ENCODE peak calls at places on chromosomes 13 and 19, in eight cellular contexts. N is MG63, U is NCI-H1092, C is right atrium auricular region, O is bronchial epithelial cell, Q is neural crest cell, K is T-helper 1 cell, R is posterior cingulate gyrus. T is an unnamed sample.

GRCh38 chr13:20812890-20813289 is 39.1 kb upstream of the EEF1AKMT1 start:
- DNase-seq in N (no peak), U (no peak), C (no peak), O (no peak), Q (no peak), K (no peak), R (no peak), T (no peak)

GRCh38 chr13:114319441-114319871 is 5.2 kb downstream of the CHAMP1 start:
- DNase-seq in N (peak; percentile 56), U (no peak), C (no peak), O (no peak), Q (no peak), K (no peak), R (no peak), T (no peak)

GRCh38 chr19:38932425-38933179 is 1.9 kb downstream of the MRPS12 start:
- DNase-seq in N (no peak), U (no peak), C (no peak), O (peak; percentile 31), Q (peak; percentile 45), K (peak; percentile 54), R (no peak), T (peak; percentile 49)

GRCh38 chr13:89721216-89721615 is 1626.3 kb upstream of the MIR17HG start:
- DNase-seq in N (no peak), U (no peak), C (no peak), O (no peak), Q (no peak), K (no peak), R (no peak), T (no peak)

GRCh38 chr13:71968025-71968424 is 101.0 kb upstream of the DACH1 start:
- DNase-seq in N (no peak), U (no peak), C (no peak), O (no peak), Q (no peak), K (no peak), R (no peak), T (no peak)

GRCh38 chr13:71913717-71914116 is 46.7 kb upstream of the DACH1 start:
- DNase-seq in N (no peak), U (no peak), C (no peak), O (no peak), Q (no peak), K (no peak), R (no peak), T (no peak)

GRCh38 chr13:20363604-20364003 is 131.5 kb upstream of the GJB6 start:
- DNase-seq in N (no peak), U (no peak), C (peak; percentile 23), O (no peak), Q (no peak), K (no peak), R (no peak), T (no peak)

GRCh38 chr19:6739390-6739883 is at the start of gene TRIP10:
- DNase-seq in N (peak; percentile 51), U (no peak), C (peak; percentile 91), O (no peak), Q (peak; percentile 71), K (peak; percentile 81), R (peak; percentile 62), T (peak; percentile 88)

GRCh38 chr13:33366469-33367062 is 81.0 kb upstream of the STARD13 start:
- DNase-seq in N (no peak), U (no peak), C (no peak), O (no peak), Q (no peak), K (no peak), R (no peak), T (no peak)

T was measured in SJCRH30.